ENCODE peak calls at places on chromosomes 2 and 18, in ten cellular contexts. B is sigmoid colon, E is Peyer's patch, M is osteocyte, R is HL-60, H is fibroblast of pulmonary artery, W is astrocyte of the spinal cord, K is foreskin fibroblast, Q is transverse colon, A is heart right ventricle. V is an unnamed sample.

GRCh38 chr2:4900242-4900641 is 791.9 kb upstream of the SOX11 start:
- DNase-seq in Q (no peak), K (no peak), H (no peak), B (no peak), A (no peak), E (no peak), M (no peak), R (no peak), W (no peak), V (no peak)

GRCh38 chr2:207394203-207394741 is 135.5 kb upstream of the CREB1 start:
- DNase-seq in B (no peak), Q (no peak), E (no peak), A (no peak), R (no peak), H (peak), W (peak), M (no peak), K (peak), V (no peak)

GRCh38 chr2:35443087-35443486 is 912.5 kb upstream of the CRIM1 start:
- DNase-seq in E (no peak), B (no peak), M (no peak), Q (no peak), A (no peak), H (no peak), W (no peak), K (no peak), R (no peak), V (no peak)

GRCh38 chr2:869894-870293 is 80.8 kb upstream of the SNTG2 start:
- DNase-seq in R (no peak), W (no peak), Q (no peak), M (no peak), K (no peak), A (no peak), E (no peak), H (no peak), B (no peak), V (no peak)

GRCh38 chr2:159094173-159094737 is 125.8 kb downstream of the TANC1 start:
- DNase-seq in R (no peak), B (peak), M (no peak), Q (peak), K (peak), E (peak), A (peak), H (peak), W (peak), V (peak)

GRCh38 chr2:117794668-117795067 is 19.8 kb upstream of the DDX18 start:
- DNase-seq in A (no peak), K (peak), W (no peak), M (no peak), R (no peak), B (no peak), H (peak), Q (no peak), E (no peak), V (no peak)

GRCh38 chr2:33583194-33583938 is 15.7 kb downstream of the FAM98A start:
- DNase-seq in R (no peak), B (no peak), H (peak), W (peak), M (no peak), E (peak), Q (no peak), K (peak), A (peak), V (no peak)

GRCh38 chr2:99571609-99572344 is 82.0 kb upstream of the REV1 start:
- DNase-seq in H (no peak), E (no peak), M (no peak), R (no peak), B (no peak), A (no peak), Q (no peak), W (peak), K (no peak), V (no peak)

GRCh38 chr18:2223394-2223793 is 347.9 kb downstream of the METTL4 start:
- DNase-seq in W (peak), H (peak), E (no peak), M (no peak), R (no peak), B (no peak), Q (no peak), A (no peak), K (no peak), V (no peak)

GRCh38 chr2:150036622-150037021 is 449.0 kb upstream of the MMADHC start:
- DNase-seq in A (no peak), H (no peak), K (no peak), M (no peak), R (no peak), W (peak), Q (no peak), B (no peak), E (no peak), V (no peak)

GRCh38 chr2:85511008-85511895 is 27.7 kb upstream of the MAT2A start:
- DNase-seq in R (no peak), B (no peak), Q (no peak), M (no peak), K (no peak), W (peak), E (no peak), A (no peak), H (no peak), V (no peak)

GRCh38 chr18:26458526-26459232 is 89.7 kb downstream of the KCTD1 start:
- DNase-seq in R (peak), Q (no peak), K (peak), B (no peak), W (peak), A (no peak), M (no peak), E (no peak), H (peak), V (no peak)

GRCh38 chr2:144330951-144331651 is 188.8 kb downstream of the ZEB2 start:
- DNase-seq in E (no peak), H (peak), R (no peak), M (no peak), B (no peak), Q (no peak), W (peak), K (no peak), A (no peak), V (no peak)

GRCh38 chr18:76098728-76099514 is 396.1 kb downstream of the ZNF516 start:
- DNase-seq in E (no peak), B (no peak), W (no peak), M (no peak), H (no peak), Q (no peak), K (no peak), R (no peak), A (no peak), V (no peak)

GRCh38 chr2:204840504-204840903 is 295.2 kb downstream of the PARD3B start:
- DNase-seq in H (no peak), A (no peak), R (no peak), M (no peak), E (no peak), W (no peak), K (no peak), Q (no peak), B (no peak), V (no peak)

GRCh38 chr2:109171444-109172334 is 42.7 kb downstream of the SH3RF3 start:
- DNase-seq in E (peak), K (peak), R (no peak), W (peak), Q (peak), M (peak), B (peak), H (peak), A (peak), V (no peak)

GRCh38 chr2:196088209-196088608 is 19.6 kb upstream of the DNAH7 start:
- DNase-seq in M (no peak), E (peak), A (no peak), K (peak), Q (peak), B (no peak), H (peak), W (peak), R (no peak), V (no peak)

GRCh38 chr2:41870948-41871522 is 176.8 kb upstream of the PKDCC start:
- DNase-seq in H (no peak), W (no peak), M (no peak), Q (no peak), E (no peak), K (no peak), A (peak), R (no peak), B (no peak), V (no peak)

GRCh38 chr2:71474116-71474743 is 20.9 kb downstream of the DYSF start:
- DNase-seq in M (no peak), W (no peak), E (no peak), H (no peak), Q (no peak), A (no peak), R (peak), K (no peak), B (no peak), V (peak)
- TF ChIP-seq CTCF in M (no peak), W (no peak), E (no peak), H (no peak), Q (no peak), A (no peak), R (no peak), K (no peak), B (no peak), V (no peak)

DNA sequence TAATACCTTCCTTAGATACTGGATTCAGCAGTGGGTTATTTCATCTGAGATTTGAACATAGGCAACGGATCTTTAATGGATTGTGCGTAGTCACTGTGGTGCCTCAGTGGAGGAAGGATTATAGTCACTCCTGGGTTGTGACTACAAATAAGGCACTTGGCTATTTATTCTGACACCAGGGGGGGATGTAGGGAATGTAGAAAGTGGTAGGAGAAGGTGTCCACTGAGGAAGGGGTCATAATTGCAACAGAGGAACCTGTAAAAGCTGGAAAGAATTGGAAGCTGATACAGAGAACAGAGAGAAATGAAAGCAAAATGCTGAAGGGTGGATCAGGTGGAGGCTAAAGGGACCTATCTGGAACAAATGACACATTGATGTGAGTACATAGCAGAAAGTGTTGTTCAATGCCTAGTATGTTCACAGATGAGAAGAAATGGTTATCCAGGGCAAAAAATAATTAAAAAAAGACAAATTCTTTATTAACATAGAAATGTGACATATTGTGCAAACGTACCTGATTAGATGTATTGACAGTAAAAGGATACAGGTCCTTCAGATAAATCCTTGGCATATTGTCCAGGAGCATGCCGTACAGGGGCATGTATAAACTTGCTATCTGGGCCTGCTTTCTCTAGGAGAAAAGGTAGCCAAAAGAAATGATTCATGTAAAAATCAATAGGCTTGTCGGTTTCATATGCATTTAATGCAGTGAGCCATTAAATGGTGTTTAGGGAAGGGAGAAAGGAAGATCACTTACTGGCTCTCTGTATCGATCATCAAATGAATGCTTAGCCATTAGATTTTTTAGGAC is 91.2 kb upstream of the CCDC195 start:
- DNase-seq in R (no peak), B (no peak), Q (no peak), A (no peak), E (no peak), H (no peak), M (no peak), K (no peak), W (no peak), V (no peak)
- TF ChIP-seq CTCF in R (no peak), B (no peak), Q (peak), A (no peak), E (no peak), H (peak), M (peak), K (no peak), W (peak), V (no peak)

GRCh38 chr2:24792874-24793751 is at the start of the genes CENPO and PTRHD1:
- DNase-seq in W (peak), M (peak), H (peak), B (peak), R (peak), Q (peak), A (peak), E (peak), K (peak), V (peak)
- TF ChIP-seq CTCF in W (peak), M (peak), H (peak), B (peak), R (peak), Q (peak), A (peak), E (peak), K (peak), V (peak)

GRCh38 chr2:10165816-10166488 is 43.4 kb downstream of the RRM2 start:
- DNase-seq in B (no peak), Q (no peak), K (no peak), W (no peak), R (no peak), H (no peak), A (no peak), E (no peak), M (no peak), V (no peak)
- TF ChIP-seq CTCF in B (no peak), Q (no peak), K (no peak), W (no peak), R (no peak), H (no peak), A (no peak), E (no peak), M (no peak), V (no peak)

DNA sequence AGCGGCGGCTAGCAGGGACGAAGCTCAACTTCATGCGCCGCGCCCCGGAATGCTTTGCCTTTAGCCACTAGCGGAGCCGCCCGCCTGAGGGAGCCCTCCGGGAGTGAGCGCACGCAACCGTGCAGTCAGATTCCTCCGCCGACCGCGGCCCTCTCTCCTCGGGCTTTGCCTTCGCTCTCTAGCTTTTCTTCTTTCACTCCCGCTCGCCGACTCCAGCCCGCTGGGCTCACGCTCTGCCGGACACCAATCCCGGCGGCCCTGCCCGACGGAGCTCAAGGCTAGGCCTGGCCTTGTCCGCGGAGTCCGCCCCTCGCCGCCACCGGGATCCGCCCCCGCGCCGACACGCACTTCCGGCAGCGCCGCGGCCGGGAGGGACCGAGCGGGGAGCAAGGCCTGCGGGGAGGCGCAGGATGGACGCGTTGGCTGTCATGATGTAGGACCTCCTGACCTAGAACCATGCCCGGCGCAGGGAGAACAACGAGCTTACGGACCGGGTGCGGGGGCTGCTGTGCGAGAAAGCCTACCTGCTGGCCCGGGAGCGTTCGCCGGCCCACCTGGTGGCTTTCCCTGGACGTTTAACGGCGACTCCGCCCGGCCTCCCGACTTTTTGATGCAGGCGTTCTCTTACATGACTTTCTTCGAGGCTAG is 40.8 kb upstream of the AKAIN1 start:
- DNase-seq in B (peak), K (peak), A (peak), E (peak), R (peak), W (peak), M (peak), Q (peak), H (peak), V (peak)
- TF ChIP-seq CTCF in B (peak), K (no peak), A (peak), E (peak), R (no peak), W (no peak), M (peak), Q (peak), H (peak), V (peak)

GRCh38 chr2:239763433-239764097 is 261.6 kb downstream of the NDUFA10 start:
- DNase-seq in K (no peak), M (no peak), R (no peak), B (peak), E (peak), A (no peak), H (no peak), Q (no peak), W (no peak), V (peak)
- TF ChIP-seq CTCF in K (no peak), M (no peak), R (no peak), B (no peak), E (no peak), A (no peak), H (no peak), Q (no peak), W (no peak), V (no peak)

DNA sequence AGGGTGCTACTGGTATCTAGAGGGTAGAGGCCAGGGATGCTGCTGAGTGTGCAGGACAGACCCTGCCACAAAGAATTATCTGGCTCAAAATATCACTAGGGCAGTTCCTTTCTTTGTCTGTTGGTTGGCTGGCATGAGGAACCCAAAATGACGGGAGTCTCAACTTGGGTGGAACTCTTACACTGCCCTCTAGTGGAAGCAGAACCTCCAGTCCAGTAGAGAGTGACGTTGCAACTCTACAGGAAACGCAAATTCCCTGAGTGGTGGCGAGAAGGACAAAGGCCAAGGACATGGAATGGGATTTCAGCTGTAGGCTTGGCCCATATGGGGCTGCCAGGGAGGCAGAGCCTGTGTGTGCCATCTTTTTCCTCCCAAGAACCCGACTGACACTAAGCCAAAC is 47.1 kb downstream of the COPS8 start:
- DNase-seq in B (no peak), K (no peak), H (no peak), W (no peak), M (no peak), A (no peak), Q (no peak), E (no peak), R (peak), V (no peak)
- TF ChIP-seq CTCF in B (no peak), K (no peak), H (peak), W (peak), M (peak), A (peak), Q (peak), E (no peak), R (no peak), V (peak)

GRCh38 chr2:197387179-197387578 is 47.6 kb downstream of the SF3B1 start:
- DNase-seq in W (no peak), K (no peak), Q (no peak), A (no peak), H (no peak), B (no peak), E (no peak), R (no peak), M (no peak), V (no peak)

GRCh38 chr2:197388866-197389587 is 45.8 kb downstream of the SF3B1 start:
- DNase-seq in Q (no peak), H (no peak), W (no peak), K (no peak), E (no peak), A (no peak), B (no peak), R (no peak), M (no peak), V (no peak)

GRCh38 chr2:197386242-197386641 is 48.6 kb downstream of the SF3B1 start:
- DNase-seq in M (no peak), Q (no peak), A (no peak), R (no peak), H (no peak), E (no peak), W (no peak), K (no peak), B (no peak), V (no peak)

GRCh38 chr2:197378494-197378972 is 56.3 kb downstream of the SF3B1 start:
- DNase-seq in H (peak), W (peak), E (peak), M (no peak), Q (peak), R (no peak), B (no peak), K (no peak), A (peak), V (no peak)

DNA sequence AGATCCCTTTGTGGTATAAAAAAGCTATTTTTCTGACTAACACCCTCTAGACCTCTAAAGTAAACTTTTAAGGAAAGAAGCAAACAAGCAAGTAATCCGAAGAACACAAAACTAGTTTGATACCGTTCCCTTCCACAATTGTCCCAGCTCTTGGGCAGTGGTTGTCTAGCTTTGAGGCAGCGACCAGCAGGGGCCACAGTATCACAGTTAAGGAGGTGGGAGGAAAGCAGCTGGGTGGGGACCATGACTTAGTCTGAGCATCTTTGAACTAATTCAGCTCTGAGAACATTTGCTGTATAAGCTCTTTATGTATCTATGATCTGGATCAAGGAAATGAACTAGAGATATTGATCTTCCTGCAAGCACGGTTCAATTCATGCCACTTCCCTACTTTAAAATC is 51.0 kb downstream of the SF3B1 start:
- DNase-seq in M (no peak), R (no peak), A (no peak), E (no peak), Q (no peak), W (no peak), K (no peak), H (no peak), B (no peak), V (no peak)
- TF ChIP-seq CTCF in M (no peak), R (no peak), A (no peak), E (no peak), Q (no peak), W (no peak), K (no peak), H (no peak), B (no peak), V (no peak)

GRCh38 chr2:44628297-44628696 is 266.6 kb downstream of the CAMKMT start:
- DNase-seq in Q (no peak), E (no peak), K (no peak), M (no peak), W (no peak), B (no peak), A (no peak), R (no peak), H (no peak), V (no peak)

GRCh38 chr2:44620189-44620990 is 258.6 kb downstream of the CAMKMT start:
- DNase-seq in H (no peak), A (no peak), M (no peak), E (no peak), W (no peak), B (no peak), R (no peak), K (no peak), Q (no peak), V (no peak)

GRCh38 chr2:44618378-44619023 is 256.8 kb downstream of the CAMKMT start:
- DNase-seq in W (no peak), E (no peak), K (no peak), A (no peak), B (no peak), M (no peak), R (no peak), H (no peak), Q (no peak), V (no peak)

GRCh38 chr2:44623622-44624351 is 262.0 kb downstream of the CAMKMT start:
- DNase-seq in K (no peak), R (no peak), M (no peak), W (no peak), B (no peak), H (no peak), E (no peak), A (no peak), Q (no peak), V (no peak)
- TF ChIP-seq CTCF in K (no peak), R (no peak), M (peak), W (peak), B (no peak), H (peak), E (no peak), A (no peak), Q (peak), V (no peak)

GRCh38 chr2:10287766-10288165 is 14.9 kb upstream of the HPCAL1 start:
- DNase-seq in W (no peak), H (no peak), A (no peak), Q (no peak), K (no peak), R (no peak), B (no peak), M (no peak), E (no peak), V (peak)
- TF ChIP-seq CTCF in W (no peak), H (no peak), A (no peak), Q (no peak), K (no peak), R (no peak), B (no peak), M (no peak), E (no peak), V (no peak)

V was measured in upper lobe of right lung.